ENCODE peak calls at places on chromosomes 1 and 21, in four cellular contexts. U is ELR; A is CD4-positive, alpha-beta memory T cell; C is A549. D is an unnamed sample.
A peak's percentile ranks its signal among the peaks of the same experiment; 100 is the strongest.

GRCh38 chr1:180863158-180863775 is 49.4 kb upstream of the KIAA1614 start:
- DNase-seq in U (peak; percentile 66), A (peak; percentile 35), C (peak; percentile 30), D (peak; percentile 32)

GRCh38 chr1:72780212-72780611 is 497.9 kb upstream of the NEGR1 start:
- DNase-seq in U (no peak), A (no peak), C (no peak), D (no peak)

GRCh38 chr21:31991356-31992331 is 118.8 kb downstream of the HUNK start:
- DNase-seq in U (no peak), A (no peak), C (no peak), D (no peak)

GRCh38 chr1:22556391-22557104 is 6.7 kb upstream of the EPHA8 start:
- DNase-seq in U (no peak), A (no peak), C (no peak), D (no peak)

GRCh38 chr1:169809370-169810095 is 14.8 kb upstream of the METTL18 start:
- DNase-seq in U (peak; percentile 60), A (peak; percentile 34), C (peak; percentile 16), D (peak; percentile 26)

GRCh38 chr1:93490357-93490756 is 42.4 kb downstream of the FNBP1L start:
- DNase-seq in U (no peak), A (no peak), C (no peak), D (no peak)

GRCh38 chr1:205592443-205593003 is 39.3 kb downstream of the ELK4 start:
- DNase-seq in U (no peak), A (no peak), C (no peak), D (no peak)

GRCh38 chr1:53619811-53620619 is 118.9 kb downstream of the GLIS1 start:
- DNase-seq in U (peak; percentile 29), A (no peak), C (no peak), D (no peak)

GRCh38 chr21:43341349-43342163 is 85.4 kb downstream of the SIK1 start:
- DNase-seq in U (peak; percentile 55), A (no peak), C (peak; percentile 54), D (no peak)

GRCh38 chr1:243580072-243580471 is 270.0 kb downstream of the AKT3 start:
- DNase-seq in U (peak; percentile 23), A (no peak), C (no peak), D (no peak)

GRCh38 chr21:27192286-27192685 is 225.4 kb upstream of the ADAMTS5 start:
- DNase-seq in U (no peak), A (no peak), C (no peak), D (no peak)

GRCh38 chr1:20476260-20477038 is 9.6 kb downstream of the CAMK2N1 start:
- DNase-seq in U (peak; percentile 38), A (no peak), C (peak; percentile 47), D (no peak)

GRCh38 chr1:29211086-29212030 is 19.4 kb downstream of the MECR start:
- DNase-seq in U (no peak), A (no peak), C (no peak), D (no peak)

GRCh38 chr1:224542783-224543440 is 73.2 kb upstream of the CNIH3 start:
- DNase-seq in U (peak; percentile 100), A (peak; percentile 4), C (no peak), D (peak; percentile 58)

GRCh38 chr1:176843352-176844297 is 320.9 kb downstream of the ASTN1 start:
- DNase-seq in U (peak; percentile 53), A (no peak), C (no peak), D (peak; percentile 18)

GRCh38 chr21:45525910-45526306 is 16.3 kb downstream of the SLC19A1 start:
- DNase-seq in U (no peak), A (no peak), C (no peak), D (no peak)

GRCh38 chr21:36171741-36172331 is 15.2 kb downstream of the DOP1B start:
- DNase-seq in U (no peak), A (no peak), C (no peak), D (no peak)